ENCODE peak calls at places on chromosomes 1 and 21, in nine cellular contexts. T is esophagus squamous epithelium; L is neuronal stem cell; J is CD8-positive, alpha-beta T cell; C is PC-3; R is CD8-positive, alpha-beta memory T cell; B is A549; A is OCI-LY7; G is right atrium auricular region. Z is an unnamed sample.

GRCh38 chr1:42765832-42766722 is 751 bp downstream of the P3H1 start:
- DNase-seq in J (peak), T (no peak), A (peak), C (peak), B (peak), G (no peak), R (peak), L (peak), Z (peak)

GRCh38 chr1:57986432-57986831 is 560.1 kb downstream of the OMA1 start:
- DNase-seq in C (no peak), G (no peak), L (no peak), T (no peak), R (no peak), A (peak), J (no peak), B (no peak), Z (no peak)

GRCh38 chr1:61642475-61643232 is 82.3 kb downstream of the TM2D1 start:
- DNase-seq in A (no peak), T (no peak), G (no peak), R (no peak), L (no peak), C (peak), J (no peak), B (no peak), Z (no peak)

GRCh38 chr1:207362962-207363858 is 41.7 kb downstream of the CD55 start:
- DNase-seq in A (no peak), J (peak), T (no peak), R (no peak), C (no peak), L (no peak), B (no peak), G (no peak), Z (no peak)

GRCh38 chr21:39208624-39209333 is 25.5 kb upstream of the PSMG1 start:
- DNase-seq in C (no peak), B (no peak), R (no peak), T (no peak), L (no peak), J (no peak), A (no peak), G (no peak), Z (no peak)

GRCh38 chr1:167212025-167212424 is 8.7 kb upstream of the POU2F1 start:
- DNase-seq in A (no peak), J (no peak), T (no peak), G (no peak), B (no peak), R (no peak), L (no peak), C (no peak), Z (no peak)

GRCh38 chr21:34996304-34997081 is 52.6 kb downstream of the RUNX1 start:
- DNase-seq in G (peak), B (no peak), L (no peak), R (no peak), T (no peak), J (no peak), A (no peak), C (no peak), Z (peak)

GRCh38 chr21:38120984-38121855 is 135.6 kb upstream of the KCNJ15 start:
- DNase-seq in L (no peak), R (no peak), J (no peak), B (no peak), G (no peak), T (no peak), C (no peak), A (no peak), Z (no peak)

GRCh38 chr1:20361805-20362381 is 71.2 kb downstream of the VWA5B1 start:
- DNase-seq in T (no peak), L (peak), J (peak), G (no peak), R (no peak), B (peak), C (peak), A (peak), Z (peak)

GRCh38 chr1:5514519-5515183 is 477.6 kb downstream of the NPHP4 start:
- DNase-seq in G (no peak), R (peak), C (peak), L (peak), J (peak), T (no peak), B (peak), A (peak), Z (peak)

GRCh38 chr1:78420185-78420584 is 70.6 kb upstream of the PTGFR start:
- DNase-seq in C (no peak), A (no peak), L (no peak), J (no peak), G (no peak), R (no peak), T (no peak), B (no peak), Z (no peak)

GRCh38 chr1:15158506-15159165 is 5.1 kb downstream of the TMEM51 start:
- DNase-seq in L (no peak), T (no peak), R (no peak), J (no peak), A (no peak), B (peak), C (peak), G (no peak), Z (peak)

GRCh38 chr1:162541619-162542141 is 19.8 kb upstream of the UAP1 start:
- DNase-seq in T (no peak), A (no peak), R (no peak), L (no peak), B (no peak), J (no peak), C (peak), G (peak), Z (peak)

GRCh38 chr1:62362061-62362951 is 43.1 kb upstream of the KANK4 start:
- DNase-seq in A (no peak), J (no peak), B (no peak), R (no peak), G (no peak), T (no peak), L (no peak), C (no peak), Z (no peak)

DNA sequence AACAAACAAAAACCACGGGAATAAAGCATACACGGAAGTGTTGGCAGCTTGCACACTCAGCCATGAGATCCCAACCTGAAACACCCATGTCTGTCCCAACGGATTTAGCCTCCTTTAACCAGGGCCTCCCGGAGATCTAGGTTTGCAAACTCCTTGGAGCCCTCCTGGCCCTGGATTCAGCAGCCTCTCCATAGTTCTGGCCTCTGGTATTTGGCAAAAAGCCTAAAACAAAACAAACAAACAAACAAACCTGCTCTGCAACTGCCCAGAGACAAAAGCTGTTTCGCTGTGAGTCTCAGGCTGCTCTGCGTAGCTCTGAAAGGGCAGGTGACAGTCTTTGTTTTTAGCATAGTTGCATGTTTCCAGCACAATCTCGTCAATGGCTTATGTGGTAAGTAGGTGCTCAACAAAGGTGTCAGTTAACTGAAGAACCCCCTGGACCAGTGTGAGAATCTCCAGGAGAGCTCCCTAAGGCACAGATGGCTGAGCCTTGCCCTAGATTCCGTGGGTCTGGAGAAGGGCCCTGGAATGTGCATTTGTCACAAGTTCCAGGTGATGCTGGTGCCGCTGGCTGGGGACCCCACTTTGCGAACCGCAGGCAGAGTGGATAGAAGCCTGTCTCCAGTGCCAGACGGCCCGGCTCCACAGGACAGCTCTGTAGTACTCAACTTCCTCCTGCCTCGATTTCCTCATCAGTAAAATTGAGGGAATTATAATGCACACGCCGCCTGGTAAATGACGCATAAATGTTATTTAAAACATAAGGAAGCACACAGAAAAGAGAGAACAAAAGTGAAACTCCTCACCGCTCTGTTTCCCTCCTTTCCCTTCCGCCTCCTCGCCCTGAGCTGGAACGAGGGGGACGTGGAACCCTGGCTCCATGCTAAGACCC is 86.2 kb downstream of the RIPK4 start:
- DNase-seq in B (no peak), A (no peak), T (no peak), C (peak), R (no peak), G (no peak), J (no peak), L (no peak), Z (no peak)
- H3K27ac ChIP-seq in B (peak), A (no peak), T (peak), C (peak), R (no peak), G (no peak), J (no peak), L (no peak), Z (no peak)

DNA sequence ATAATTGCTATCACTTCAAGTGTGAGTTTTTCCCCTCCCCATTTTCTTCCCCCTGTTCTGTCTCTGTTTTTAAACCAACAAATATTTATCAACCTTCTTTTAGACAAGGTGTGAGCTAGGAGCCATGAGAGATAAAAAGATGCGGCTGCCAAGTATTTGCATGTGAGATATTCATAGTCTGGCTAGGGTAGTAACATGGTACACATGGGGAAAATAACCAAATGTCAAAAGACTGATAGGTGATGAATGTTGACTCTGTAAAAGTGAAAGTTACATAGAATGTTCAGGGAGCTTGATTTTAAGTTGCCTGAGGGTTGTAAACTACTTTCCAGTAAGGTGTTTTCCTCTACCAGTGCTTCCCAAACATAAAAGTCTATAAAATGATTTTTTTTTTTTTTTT is 25.4 kb upstream of the SRP9 start:
- DNase-seq in C (no peak), L (no peak), T (no peak), J (no peak), A (peak), B (no peak), G (no peak), R (no peak), Z (no peak)
- H3K27ac ChIP-seq in C (no peak), L (no peak), T (no peak), J (no peak), A (no peak), B (no peak), G (peak), R (no peak), Z (no peak)

GRCh38 chr1:218460367-218460766 is 115.2 kb downstream of the TGFB2 start:
- DNase-seq in C (peak), J (no peak), T (no peak), L (peak), A (no peak), G (no peak), B (peak), R (no peak), Z (no peak)

GRCh38 chr1:218459450-218459849 is 114.3 kb downstream of the TGFB2 start:
- DNase-seq in G (no peak), L (no peak), T (no peak), A (no peak), J (no peak), R (no peak), C (no peak), B (no peak), Z (no peak)

GRCh38 chr1:218462116-218462515 is 117.0 kb downstream of the TGFB2 start:
- DNase-seq in A (no peak), T (no peak), B (no peak), R (no peak), G (no peak), C (no peak), L (no peak), J (no peak), Z (no peak)

GRCh38 chr1:218461351-218461750 is 116.2 kb downstream of the TGFB2 start:
- DNase-seq in A (no peak), B (no peak), G (no peak), J (no peak), T (no peak), R (no peak), L (no peak), C (no peak), Z (no peak)

GRCh38 chr1:218459878-218460277 is 114.7 kb downstream of the TGFB2 start:
- DNase-seq in B (peak), A (no peak), R (no peak), C (peak), L (peak), T (no peak), G (no peak), J (no peak), Z (peak)
- H3K27ac ChIP-seq in B (peak), A (no peak), R (no peak), C (peak), L (peak), T (peak), G (peak), J (no peak), Z (peak)

GRCh38 chr1:7704214-7705047 is 66.7 kb upstream of the VAMP3 start:
- DNase-seq in J (peak), L (peak), R (peak), B (peak), A (no peak), G (peak), C (peak), T (peak), Z (peak)
- H3K27ac ChIP-seq in J (no peak), L (no peak), R (no peak), B (peak), A (no peak), G (no peak), C (no peak), T (no peak), Z (no peak)

GRCh38 chr1:18701183-18701582 is 70.5 kb downstream of the PAX7 start:
- DNase-seq in G (no peak), A (no peak), C (no peak), J (no peak), R (no peak), T (no peak), L (no peak), B (no peak), Z (peak)

GRCh38 chr1:18707696-18708257 is 77.1 kb downstream of the PAX7 start:
- DNase-seq in G (no peak), A (no peak), T (no peak), J (no peak), R (no peak), B (no peak), C (no peak), L (no peak), Z (no peak)

GRCh38 chr1:18710002-18710401 is 79.4 kb downstream of the PAX7 start:
- DNase-seq in G (no peak), J (no peak), T (no peak), L (no peak), B (no peak), R (no peak), A (no peak), C (no peak), Z (no peak)

GRCh38 chr1:18703041-18703621 is 72.5 kb downstream of the PAX7 start:
- DNase-seq in G (no peak), B (peak), L (no peak), R (no peak), C (no peak), A (no peak), J (no peak), T (no peak), Z (peak)

GRCh38 chr1:18705811-18706210 is 75.2 kb downstream of the PAX7 start:
- DNase-seq in T (no peak), A (no peak), L (no peak), G (no peak), J (no peak), R (no peak), C (no peak), B (no peak), Z (no peak)
- H3K27ac ChIP-seq in T (no peak), A (no peak), L (no peak), G (no peak), J (no peak), R (no peak), C (no peak), B (no peak), Z (no peak)